ENCODE peak calls at places on chromosomes 11 and 22, in seven cellular contexts. One of them, this sample, is unnamed.

GRCh38 chr11:94193288-94193687 is 64.6 kb downstream of the PANX1 start:
- DNase-seq in activated CD4-positive, CD25-positive, alpha-beta regulatory T cell: no peak
- DNase-seq in nephron progenitor cell: no peak
- DNase-seq in PC-9: peak
- DNase-seq in AG09319: no peak
- DNase-seq in NCI-H2107: no peak
- DNase-seq in hypothalamus: no peak
- DNase-seq in this sample: peak

GRCh38 chr22:46578251-46578823 is 40.9 kb upstream of the CELSR1 start:
- DNase-seq in activated CD4-positive, CD25-positive, alpha-beta regulatory T cell: no peak
- DNase-seq in nephron progenitor cell: no peak
- DNase-seq in PC-9: no peak
- DNase-seq in AG09319: no peak
- DNase-seq in NCI-H2107: no peak
- DNase-seq in hypothalamus: no peak
- DNase-seq in this sample: no peak

GRCh38 chr11:65329503-65329902 is 4.1 kb upstream of the DPF2 start:
- DNase-seq in activated CD4-positive, CD25-positive, alpha-beta regulatory T cell: no peak
- DNase-seq in nephron progenitor cell: no peak
- DNase-seq in PC-9: no peak
- DNase-seq in AG09319: no peak
- DNase-seq in NCI-H2107: no peak
- DNase-seq in hypothalamus: no peak
- DNase-seq in this sample: no peak

GRCh38 chr11:119641991-119642745 is 86.8 kb downstream of the NECTIN1 start:
- DNase-seq in activated CD4-positive, CD25-positive, alpha-beta regulatory T cell: no peak
- DNase-seq in nephron progenitor cell: no peak
- DNase-seq in PC-9: peak
- DNase-seq in AG09319: no peak
- DNase-seq in NCI-H2107: no peak
- DNase-seq in hypothalamus: no peak
- DNase-seq in this sample: no peak

GRCh38 chr11:22730319-22730718 is 63.9 kb downstream of the GAS2 start:
- DNase-seq in activated CD4-positive, CD25-positive, alpha-beta regulatory T cell: no peak
- DNase-seq in nephron progenitor cell: no peak
- DNase-seq in PC-9: no peak
- DNase-seq in AG09319: no peak
- DNase-seq in NCI-H2107: no peak
- DNase-seq in hypothalamus: no peak
- DNase-seq in this sample: no peak

GRCh38 chr11:64853709-64854108 is 9.3 kb upstream of the CDC42BPG start:
- DNase-seq in activated CD4-positive, CD25-positive, alpha-beta regulatory T cell: no peak
- DNase-seq in nephron progenitor cell: no peak
- DNase-seq in PC-9: no peak
- DNase-seq in AG09319: no peak
- DNase-seq in NCI-H2107: no peak
- DNase-seq in hypothalamus: no peak
- DNase-seq in this sample: no peak

GRCh38 chr11:66619080-66619554 is 2.7 kb downstream of the RBM14 start:
- DNase-seq in activated CD4-positive, CD25-positive, alpha-beta regulatory T cell: no peak
- DNase-seq in nephron progenitor cell: no peak
- DNase-seq in PC-9: no peak
- DNase-seq in AG09319: peak
- DNase-seq in NCI-H2107: no peak
- DNase-seq in hypothalamus: no peak
- DNase-seq in this sample: peak

GRCh38 chr22:42902875-42903510 is 45.9 kb upstream of the ARFGAP3 start:
- DNase-seq in activated CD4-positive, CD25-positive, alpha-beta regulatory T cell: no peak
- DNase-seq in nephron progenitor cell: no peak
- DNase-seq in PC-9: no peak
- DNase-seq in AG09319: no peak
- DNase-seq in NCI-H2107: no peak
- DNase-seq in hypothalamus: no peak
- DNase-seq in this sample: no peak

GRCh38 chr11:119540370-119541125 is 117.6 kb upstream of the THY1 start:
- DNase-seq in activated CD4-positive, CD25-positive, alpha-beta regulatory T cell: no peak
- DNase-seq in nephron progenitor cell: no peak
- DNase-seq in PC-9: no peak
- DNase-seq in AG09319: no peak
- DNase-seq in NCI-H2107: no peak
- DNase-seq in hypothalamus: no peak
- DNase-seq in this sample: no peak

GRCh38 chr11:112082729-112083128 is 3.8 kb downstream of the TIMM8B start:
- DNase-seq in activated CD4-positive, CD25-positive, alpha-beta regulatory T cell: no peak
- DNase-seq in nephron progenitor cell: no peak
- DNase-seq in PC-9: no peak
- DNase-seq in AG09319: no peak
- DNase-seq in NCI-H2107: no peak
- DNase-seq in hypothalamus: no peak
- DNase-seq in this sample: no peak

GRCh38 chr11:47508595-47509555 is 44.1 kb downstream of the CELF1 start:
- DNase-seq in activated CD4-positive, CD25-positive, alpha-beta regulatory T cell: no peak
- DNase-seq in nephron progenitor cell: no peak
- DNase-seq in PC-9: peak
- DNase-seq in AG09319: no peak
- DNase-seq in NCI-H2107: no peak
- DNase-seq in hypothalamus: no peak
- DNase-seq in this sample: no peak

GRCh38 chr11:68022531-68022930 is 8.0 kb upstream of the NDUFS8 start:
- DNase-seq in activated CD4-positive, CD25-positive, alpha-beta regulatory T cell: no peak
- DNase-seq in nephron progenitor cell: no peak
- DNase-seq in PC-9: no peak
- DNase-seq in AG09319: no peak
- DNase-seq in NCI-H2107: no peak
- DNase-seq in hypothalamus: no peak
- DNase-seq in this sample: no peak

GRCh38 chr11:132670921-132671675 is 861.2 kb downstream of the OPCML start:
- DNase-seq in activated CD4-positive, CD25-positive, alpha-beta regulatory T cell: no peak
- DNase-seq in nephron progenitor cell: no peak
- DNase-seq in PC-9: no peak
- DNase-seq in AG09319: no peak
- DNase-seq in NCI-H2107: no peak
- DNase-seq in hypothalamus: no peak
- DNase-seq in this sample: no peak

GRCh38 chr22:41344189-41344788 is 37.5 kb upstream of the TEF start:
- DNase-seq in activated CD4-positive, CD25-positive, alpha-beta regulatory T cell: no peak
- DNase-seq in nephron progenitor cell: no peak
- DNase-seq in PC-9: no peak
- DNase-seq in AG09319: no peak
- DNase-seq in NCI-H2107: no peak
- DNase-seq in hypothalamus: no peak
- DNase-seq in this sample: no peak

GRCh38 chr11:61834278-61835004 is 6.3 kb downstream of the FADS2 start:
- DNase-seq in activated CD4-positive, CD25-positive, alpha-beta regulatory T cell: no peak
- DNase-seq in nephron progenitor cell: no peak
- DNase-seq in PC-9: peak
- DNase-seq in AG09319: no peak
- DNase-seq in NCI-H2107: peak
- DNase-seq in hypothalamus: peak
- DNase-seq in this sample: peak

GRCh38 chr22:40449676-40450035 is 79.3 kb downstream of the SGSM3 start:
- DNase-seq in activated CD4-positive, CD25-positive, alpha-beta regulatory T cell: no peak
- DNase-seq in nephron progenitor cell: no peak
- DNase-seq in PC-9: peak
- DNase-seq in AG09319: peak
- DNase-seq in NCI-H2107: no peak
- DNase-seq in hypothalamus: no peak
- DNase-seq in this sample: peak

GRCh38 chr11:110425751-110426545 is 3.8 kb upstream of the FDX1 start:
- DNase-seq in activated CD4-positive, CD25-positive, alpha-beta regulatory T cell: no peak
- DNase-seq in nephron progenitor cell: no peak
- DNase-seq in PC-9: no peak
- DNase-seq in AG09319: peak
- DNase-seq in NCI-H2107: no peak
- DNase-seq in hypothalamus: no peak
- DNase-seq in this sample: peak

GRCh38 chr11:33128739-33129138 is 32.5 kb downstream of the CSTF3 start:
- DNase-seq in activated CD4-positive, CD25-positive, alpha-beta regulatory T cell: no peak
- DNase-seq in nephron progenitor cell: no peak
- DNase-seq in PC-9: no peak
- DNase-seq in AG09319: no peak
- DNase-seq in NCI-H2107: no peak
- DNase-seq in hypothalamus: no peak
- DNase-seq in this sample: no peak

GRCh38 chr11:134475951-134476350 is 63.9 kb upstream of the B3GAT1 start:
- DNase-seq in activated CD4-positive, CD25-positive, alpha-beta regulatory T cell: no peak
- DNase-seq in nephron progenitor cell: no peak
- DNase-seq in PC-9: no peak
- DNase-seq in AG09319: no peak
- DNase-seq in NCI-H2107: no peak
- DNase-seq in hypothalamus: no peak
- DNase-seq in this sample: no peak

GRCh38 chr11:64451856-64452255 is 92.9 kb downstream of the RPS6KA4 start:
- DNase-seq in activated CD4-positive, CD25-positive, alpha-beta regulatory T cell: no peak
- DNase-seq in nephron progenitor cell: no peak
- DNase-seq in PC-9: no peak
- DNase-seq in AG09319: no peak
- DNase-seq in NCI-H2107: no peak
- DNase-seq in hypothalamus: no peak
- DNase-seq in this sample: no peak

GRCh38 chr11:92762175-92762574 is 207.3 kb upstream of the MTNR1B start:
- DNase-seq in activated CD4-positive, CD25-positive, alpha-beta regulatory T cell: no peak
- DNase-seq in nephron progenitor cell: no peak
- DNase-seq in PC-9: no peak
- DNase-seq in AG09319: no peak
- DNase-seq in NCI-H2107: no peak
- DNase-seq in hypothalamus: no peak
- DNase-seq in this sample: no peak

GRCh38 chr22:36052505-36052941 is 23.9 kb upstream of the RBFOX2 start:
- DNase-seq in activated CD4-positive, CD25-positive, alpha-beta regulatory T cell: no peak
- DNase-seq in nephron progenitor cell: no peak
- DNase-seq in PC-9: peak
- DNase-seq in AG09319: no peak
- DNase-seq in NCI-H2107: no peak
- DNase-seq in hypothalamus: no peak
- DNase-seq in this sample: no peak

GRCh38 chr11:76159983-76160661 is 46.2 kb downstream of the WNT11 start:
- DNase-seq in activated CD4-positive, CD25-positive, alpha-beta regulatory T cell: no peak
- DNase-seq in nephron progenitor cell: no peak
- DNase-seq in PC-9: no peak
- DNase-seq in AG09319: no peak
- DNase-seq in NCI-H2107: peak
- DNase-seq in hypothalamus: no peak
- DNase-seq in this sample: no peak

GRCh38 chr11:44746894-44747293 is 20.1 kb downstream of the TSPAN18 start:
- DNase-seq in activated CD4-positive, CD25-positive, alpha-beta regulatory T cell: no peak
- DNase-seq in nephron progenitor cell: no peak
- DNase-seq in PC-9: no peak
- DNase-seq in AG09319: no peak
- DNase-seq in NCI-H2107: no peak
- DNase-seq in hypothalamus: peak
- DNase-seq in this sample: no peak

GRCh38 chr22:23503736-23504440 is 76.2 kb downstream of the IGLL1 start:
- DNase-seq in activated CD4-positive, CD25-positive, alpha-beta regulatory T cell: no peak
- DNase-seq in nephron progenitor cell: no peak
- DNase-seq in PC-9: no peak
- DNase-seq in AG09319: no peak
- DNase-seq in NCI-H2107: no peak
- DNase-seq in hypothalamus: no peak
- DNase-seq in this sample: no peak

GRCh38 chr11:61270354-61271070 is 24.6 kb downstream of the VWCE start:
- DNase-seq in activated CD4-positive, CD25-positive, alpha-beta regulatory T cell: no peak
- DNase-seq in nephron progenitor cell: no peak
- DNase-seq in PC-9: no peak
- DNase-seq in AG09319: no peak
- DNase-seq in NCI-H2107: no peak
- DNase-seq in hypothalamus: no peak
- DNase-seq in this sample: peak

GRCh38 chr22:22030493-22031182 is 48.1 kb upstream of the TOP3B start:
- DNase-seq in activated CD4-positive, CD25-positive, alpha-beta regulatory T cell: no peak
- DNase-seq in nephron progenitor cell: peak
- DNase-seq in PC-9: peak
- DNase-seq in AG09319: no peak
- DNase-seq in NCI-H2107: no peak
- DNase-seq in hypothalamus: no peak
- DNase-seq in this sample: peak

GRCh38 chr11:1875093-1875785 is 16.5 kb downstream of the PRR33 start:
- DNase-seq in activated CD4-positive, CD25-positive, alpha-beta regulatory T cell: no peak
- DNase-seq in nephron progenitor cell: no peak
- DNase-seq in PC-9: no peak
- DNase-seq in AG09319: no peak
- DNase-seq in NCI-H2107: no peak
- DNase-seq in hypothalamus: no peak
- DNase-seq in this sample: no peak

GRCh38 chr11:78166832-78167469 is 21.5 kb downstream of the KCTD21 start:
- DNase-seq in activated CD4-positive, CD25-positive, alpha-beta regulatory T cell: no peak
- DNase-seq in nephron progenitor cell: no peak
- DNase-seq in PC-9: no peak
- DNase-seq in AG09319: no peak
- DNase-seq in NCI-H2107: no peak
- DNase-seq in hypothalamus: no peak
- DNase-seq in this sample: peak

GRCh38 chr22:35567214-35567792 is 26.7 kb downstream of the RASD2 start:
- DNase-seq in activated CD4-positive, CD25-positive, alpha-beta regulatory T cell: no peak
- DNase-seq in nephron progenitor cell: no peak
- DNase-seq in PC-9: no peak
- DNase-seq in AG09319: no peak
- DNase-seq in NCI-H2107: no peak
- DNase-seq in hypothalamus: no peak
- DNase-seq in this sample: no peak

GRCh38 chr11:65981101-65981740 is 19.7 kb downstream of the SART1 start:
- DNase-seq in activated CD4-positive, CD25-positive, alpha-beta regulatory T cell: no peak
- DNase-seq in nephron progenitor cell: no peak
- DNase-seq in PC-9: no peak
- DNase-seq in AG09319: no peak
- DNase-seq in NCI-H2107: no peak
- DNase-seq in hypothalamus: no peak
- DNase-seq in this sample: no peak

GRCh38 chr11:128963744-128964340 is 21.2 kb upstream of the TP53AIP1 start:
- DNase-seq in activated CD4-positive, CD25-positive, alpha-beta regulatory T cell: no peak
- DNase-seq in nephron progenitor cell: no peak
- DNase-seq in PC-9: no peak
- DNase-seq in AG09319: no peak
- DNase-seq in NCI-H2107: no peak
- DNase-seq in hypothalamus: no peak
- DNase-seq in this sample: no peak